ENCODE peak calls at places on chromosomes 12 and 14, in eight cellular contexts. One of them, this sample, is unnamed.

GRCh38 chr14:31920003-31920402 is 157.1 kb upstream of the ARHGAP5 start:
- DNase-seq in ovary: no peak
- DNase-seq in foreskin fibroblast: no peak
- DNase-seq in A549: no peak
- DNase-seq in BE2C: no peak
- DNase-seq in heart right ventricle: no peak
- DNase-seq in endodermal cell: no peak
- DNase-seq in adrenal gland: no peak
- DNase-seq in this sample: no peak

GRCh38 chr12:72296389-72296788 is 24.2 kb downstream of the TRHDE start:
- DNase-seq in BE2C: no peak
- DNase-seq in ovary: no peak
- DNase-seq in A549: peak
- DNase-seq in adrenal gland: no peak
- DNase-seq in endodermal cell: no peak
- DNase-seq in foreskin fibroblast: peak
- DNase-seq in heart right ventricle: no peak
- DNase-seq in this sample: peak

GRCh38 chr12:106205208-106206069 is 42.4 kb downstream of the CKAP4 start:
- DNase-seq in heart right ventricle: peak
- DNase-seq in foreskin fibroblast: peak
- DNase-seq in endodermal cell: peak
- DNase-seq in adrenal gland: peak
- DNase-seq in A549: no peak
- DNase-seq in BE2C: peak
- DNase-seq in ovary: no peak
- DNase-seq in this sample: no peak

GRCh38 chr14:85546390-85546789 is 16.4 kb downstream of the FLRT2 start:
- DNase-seq in adrenal gland: no peak
- DNase-seq in ovary: no peak
- DNase-seq in foreskin fibroblast: no peak
- DNase-seq in heart right ventricle: no peak
- DNase-seq in endodermal cell: peak
- DNase-seq in BE2C: no peak
- DNase-seq in A549: no peak
- DNase-seq in this sample: no peak

GRCh38 chr14:20652996-20653975 is 11.8 kb upstream of the OR6S1 start:
- DNase-seq in ovary: no peak
- DNase-seq in BE2C: peak
- DNase-seq in A549: peak
- DNase-seq in adrenal gland: no peak
- DNase-seq in heart right ventricle: no peak
- DNase-seq in endodermal cell: peak
- DNase-seq in foreskin fibroblast: peak
- DNase-seq in this sample: no peak

GRCh38 chr14:68603682-68604360 is 189.0 kb downstream of the ZFP36L1 start:
- DNase-seq in foreskin fibroblast: no peak
- DNase-seq in endodermal cell: peak
- DNase-seq in BE2C: no peak
- DNase-seq in A549: no peak
- DNase-seq in ovary: no peak
- DNase-seq in adrenal gland: no peak
- DNase-seq in heart right ventricle: no peak
- DNase-seq in this sample: no peak

GRCh38 chr12:102958073-102958829 is 777 bp downstream of the ASCL1 start:
- DNase-seq in endodermal cell: peak
- DNase-seq in heart right ventricle: no peak
- DNase-seq in adrenal gland: no peak
- DNase-seq in A549: peak
- DNase-seq in BE2C: peak
- DNase-seq in foreskin fibroblast: peak
- DNase-seq in ovary: no peak
- DNase-seq in this sample: no peak

GRCh38 chr14:64569108-64570045 is 19.6 kb downstream of the PPP1R36 start:
- DNase-seq in heart right ventricle: peak
- DNase-seq in A549: peak
- DNase-seq in adrenal gland: peak
- DNase-seq in endodermal cell: no peak
- DNase-seq in BE2C: no peak
- DNase-seq in ovary: peak
- DNase-seq in foreskin fibroblast: peak
- DNase-seq in this sample: peak

GRCh38 chr14:23533652-23534435 is 17.7 kb downstream of the ZFHX2 start:
- DNase-seq in A549: no peak
- DNase-seq in adrenal gland: no peak
- DNase-seq in endodermal cell: no peak
- DNase-seq in foreskin fibroblast: no peak
- DNase-seq in BE2C: no peak
- DNase-seq in heart right ventricle: no peak
- DNase-seq in ovary: no peak
- DNase-seq in this sample: no peak

GRCh38 chr14:55580401-55581010 is 499 bp downstream of the KTN1 start:
- DNase-seq in ovary: peak
- DNase-seq in A549: no peak
- DNase-seq in BE2C: peak
- DNase-seq in foreskin fibroblast: peak
- DNase-seq in endodermal cell: peak
- DNase-seq in adrenal gland: peak
- DNase-seq in heart right ventricle: peak
- DNase-seq in this sample: no peak

GRCh38 chr14:40757376-40757775 is 849.3 kb upstream of the LRFN5 start:
- DNase-seq in ovary: no peak
- DNase-seq in BE2C: no peak
- DNase-seq in foreskin fibroblast: no peak
- DNase-seq in adrenal gland: no peak
- DNase-seq in A549: no peak
- DNase-seq in endodermal cell: no peak
- DNase-seq in heart right ventricle: no peak
- DNase-seq in this sample: no peak

GRCh38 chr12:53974084-53975018 is at the start of gene HOTAIR:
- DNase-seq in heart right ventricle: no peak
- DNase-seq in A549: peak
- DNase-seq in endodermal cell: peak
- DNase-seq in foreskin fibroblast: peak
- DNase-seq in ovary: no peak
- DNase-seq in adrenal gland: no peak
- DNase-seq in BE2C: peak
- DNase-seq in this sample: no peak

GRCh38 chr14:88017503-88017902 is 12.6 kb downstream of the GPR65 start:
- DNase-seq in adrenal gland: no peak
- DNase-seq in BE2C: no peak
- DNase-seq in foreskin fibroblast: no peak
- DNase-seq in A549: no peak
- DNase-seq in endodermal cell: no peak
- DNase-seq in ovary: no peak
- DNase-seq in heart right ventricle: no peak
- DNase-seq in this sample: no peak

GRCh38 chr14:97878727-97879126 is 1081.5 kb downstream of the VRK1 start:
- DNase-seq in A549: no peak
- DNase-seq in endodermal cell: no peak
- DNase-seq in heart right ventricle: no peak
- DNase-seq in ovary: peak
- DNase-seq in adrenal gland: peak
- DNase-seq in BE2C: no peak
- DNase-seq in foreskin fibroblast: peak
- DNase-seq in this sample: peak

GRCh38 chr12:130136536-130136935 is 25.7 kb upstream of the FZD10 start:
- DNase-seq in foreskin fibroblast: no peak
- DNase-seq in heart right ventricle: no peak
- DNase-seq in BE2C: no peak
- DNase-seq in ovary: no peak
- DNase-seq in A549: no peak
- DNase-seq in adrenal gland: no peak
- DNase-seq in endodermal cell: peak
- DNase-seq in this sample: no peak

GRCh38 chr12:28620281-28620680 is 430.0 kb downstream of the CCDC91 start:
- DNase-seq in A549: no peak
- DNase-seq in ovary: no peak
- DNase-seq in foreskin fibroblast: no peak
- DNase-seq in heart right ventricle: no peak
- DNase-seq in adrenal gland: no peak
- DNase-seq in BE2C: no peak
- DNase-seq in endodermal cell: no peak
- DNase-seq in this sample: no peak

GRCh38 chr14:22549981-22550670 is 38.9 kb downstream of the DAD1 start:
- DNase-seq in adrenal gland: no peak
- DNase-seq in BE2C: no peak
- DNase-seq in heart right ventricle: no peak
- DNase-seq in foreskin fibroblast: peak
- DNase-seq in A549: no peak
- DNase-seq in ovary: no peak
- DNase-seq in endodermal cell: no peak
- DNase-seq in this sample: no peak

GRCh38 chr12:129571901-129572494 is 331.8 kb downstream of the TMEM132D start:
- DNase-seq in heart right ventricle: no peak
- DNase-seq in ovary: no peak
- DNase-seq in adrenal gland: no peak
- DNase-seq in foreskin fibroblast: no peak
- DNase-seq in BE2C: no peak
- DNase-seq in A549: no peak
- DNase-seq in endodermal cell: peak
- DNase-seq in this sample: no peak

GRCh38 chr12:65074932-65075331 is 46.2 kb downstream of the WIF1 start:
- DNase-seq in adrenal gland: no peak
- DNase-seq in BE2C: no peak
- DNase-seq in A549: peak
- DNase-seq in heart right ventricle: no peak
- DNase-seq in foreskin fibroblast: no peak
- DNase-seq in ovary: no peak
- DNase-seq in endodermal cell: peak
- DNase-seq in this sample: no peak
- TF ChIP-seq CTCF in adrenal gland: no peak
- TF ChIP-seq CTCF in BE2C: no peak
- TF ChIP-seq CTCF in A549: no peak
- TF ChIP-seq CTCF in heart right ventricle: no peak
- TF ChIP-seq CTCF in foreskin fibroblast: no peak
- TF ChIP-seq CTCF in ovary: no peak
- TF ChIP-seq CTCF in endodermal cell: peak
- TF ChIP-seq CTCF in this sample: peak

DNA sequence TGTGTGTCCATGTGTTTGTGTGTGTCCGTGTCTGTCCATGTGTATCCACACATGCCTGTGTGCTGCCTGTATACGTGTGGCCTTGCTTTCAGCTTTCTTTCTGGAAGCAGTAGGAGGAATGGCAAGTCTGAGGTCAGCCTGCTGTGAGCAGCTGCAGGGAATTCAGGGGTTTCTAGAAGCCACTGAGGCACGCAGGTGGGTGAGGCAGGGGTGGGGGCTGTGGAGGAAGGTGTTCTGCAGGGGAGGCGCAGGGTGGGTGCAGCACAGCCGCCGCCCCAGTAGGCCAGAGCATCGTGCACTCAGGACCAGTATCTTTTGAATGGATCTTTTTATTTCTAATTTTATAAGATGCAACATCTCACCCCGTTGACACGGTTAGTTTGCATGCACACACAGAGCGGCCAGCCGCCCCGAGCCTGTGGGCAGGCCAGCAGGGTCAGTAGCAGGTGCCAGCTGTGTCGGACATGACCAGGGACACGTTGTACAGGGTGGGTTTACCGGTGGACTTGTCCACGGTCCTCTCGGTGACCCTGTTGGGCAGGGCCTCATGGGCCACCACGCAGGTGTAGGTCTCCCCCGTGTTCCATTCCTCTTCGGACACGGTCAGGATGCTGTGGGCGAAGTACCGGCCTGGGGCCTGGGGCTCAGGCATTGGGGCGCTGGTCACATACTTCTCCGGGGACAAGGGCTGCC is 327.7 kb downstream of the TMEM121 start:
- DNase-seq in endodermal cell: peak
- DNase-seq in BE2C: no peak
- DNase-seq in ovary: peak
- DNase-seq in foreskin fibroblast: no peak
- DNase-seq in heart right ventricle: no peak
- DNase-seq in adrenal gland: peak
- DNase-seq in A549: no peak
- DNase-seq in this sample: no peak
- H3K4me3 ChIP-seq in endodermal cell: no peak
- H3K4me3 ChIP-seq in BE2C: no peak
- H3K4me3 ChIP-seq in ovary: no peak
- H3K4me3 ChIP-seq in foreskin fibroblast: no peak
- H3K4me3 ChIP-seq in heart right ventricle: no peak
- H3K4me3 ChIP-seq in adrenal gland: no peak
- H3K4me3 ChIP-seq in A549: no peak
- H3K4me3 ChIP-seq in this sample: no peak

DNA sequence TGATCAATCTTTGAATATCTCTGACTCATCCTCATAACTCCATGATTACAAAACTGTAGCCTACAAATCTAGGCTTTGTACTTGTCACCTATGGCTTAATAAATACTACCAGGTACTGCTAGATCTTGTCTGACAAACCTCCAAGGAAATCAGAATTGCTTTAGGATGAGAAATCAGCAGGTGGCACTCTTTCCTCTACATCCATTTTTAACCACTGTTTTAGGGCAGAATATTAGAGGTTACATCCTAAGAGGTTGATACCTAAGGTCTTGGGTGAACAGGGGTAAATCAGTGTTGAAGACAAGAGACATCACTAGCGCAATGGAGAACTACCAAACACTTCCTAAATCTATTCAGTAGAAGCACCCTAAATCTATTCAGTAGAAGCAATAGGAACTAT is 63.1 kb upstream of the SOX5 start:
- DNase-seq in A549: no peak
- DNase-seq in foreskin fibroblast: no peak
- DNase-seq in ovary: no peak
- DNase-seq in endodermal cell: no peak
- DNase-seq in BE2C: no peak
- DNase-seq in heart right ventricle: no peak
- DNase-seq in adrenal gland: no peak
- DNase-seq in this sample: no peak
- TF ChIP-seq CTCF in A549: no peak
- TF ChIP-seq CTCF in foreskin fibroblast: no peak
- TF ChIP-seq CTCF in ovary: no peak
- TF ChIP-seq CTCF in endodermal cell: peak
- TF ChIP-seq CTCF in BE2C: peak
- TF ChIP-seq CTCF in heart right ventricle: no peak
- TF ChIP-seq CTCF in adrenal gland: no peak
- TF ChIP-seq CTCF in this sample: peak

GRCh38 chr14:36055681-36056225 is 120.8 kb downstream of the PTCSC3 start:
- DNase-seq in heart right ventricle: no peak
- DNase-seq in endodermal cell: no peak
- DNase-seq in adrenal gland: no peak
- DNase-seq in A549: no peak
- DNase-seq in foreskin fibroblast: no peak
- DNase-seq in BE2C: no peak
- DNase-seq in ovary: no peak
- DNase-seq in this sample: no peak

GRCh38 chr14:36055052-36055378 is 121.5 kb downstream of the PTCSC3 start:
- DNase-seq in ovary: no peak
- DNase-seq in A549: no peak
- DNase-seq in heart right ventricle: no peak
- DNase-seq in adrenal gland: no peak
- DNase-seq in BE2C: no peak
- DNase-seq in endodermal cell: no peak
- DNase-seq in foreskin fibroblast: no peak
- DNase-seq in this sample: no peak

GRCh38 chr14:36052063-36052462 is 124.5 kb downstream of the PTCSC3 start:
- DNase-seq in BE2C: no peak
- DNase-seq in foreskin fibroblast: no peak
- DNase-seq in A549: no peak
- DNase-seq in ovary: no peak
- DNase-seq in adrenal gland: no peak
- DNase-seq in endodermal cell: no peak
- DNase-seq in heart right ventricle: no peak
- DNase-seq in this sample: no peak

GRCh38 chr14:36054353-36055051 is 122.0 kb downstream of the PTCSC3 start:
- DNase-seq in foreskin fibroblast: no peak
- DNase-seq in BE2C: no peak
- DNase-seq in adrenal gland: no peak
- DNase-seq in endodermal cell: no peak
- DNase-seq in A549: no peak
- DNase-seq in heart right ventricle: peak
- DNase-seq in ovary: no peak
- DNase-seq in this sample: no peak

GRCh38 chr14:36052681-36053080 is 123.8 kb downstream of the PTCSC3 start:
- DNase-seq in adrenal gland: no peak
- DNase-seq in endodermal cell: no peak
- DNase-seq in BE2C: no peak
- DNase-seq in ovary: no peak
- DNase-seq in heart right ventricle: no peak
- DNase-seq in A549: no peak
- DNase-seq in foreskin fibroblast: no peak
- DNase-seq in this sample: no peak
- H3K4me3 ChIP-seq in adrenal gland: no peak
- H3K4me3 ChIP-seq in endodermal cell: no peak
- H3K4me3 ChIP-seq in BE2C: no peak
- H3K4me3 ChIP-seq in ovary: no peak
- H3K4me3 ChIP-seq in heart right ventricle: no peak
- H3K4me3 ChIP-seq in A549: no peak
- H3K4me3 ChIP-seq in foreskin fibroblast: no peak
- H3K4me3 ChIP-seq in this sample: no peak

This sample was measured in retinal pigment epithelial cell.